ENCODE peak calls at places on chromosomes 6 and 20, in eight cellular contexts. One of them, this sample, is unnamed.

GRCh38 chr6:119284861-119285521 is 64.6 kb downstream of the MAN1A1 start:
- DNase-seq in psoas muscle: no peak
- DNase-seq in BE2C: peak; percentile 47
- DNase-seq in testis: no peak
- DNase-seq in right cardiac atrium: no peak
- DNase-seq in Panc1: no peak
- DNase-seq in fibroblast of lung: no peak
- DNase-seq in MM.1S: peak; percentile 23
- DNase-seq in this sample: no peak

GRCh38 chr6:21181866-21182265 is 411.7 kb upstream of the SOX4 start:
- DNase-seq in right cardiac atrium: no peak
- DNase-seq in fibroblast of lung: no peak
- DNase-seq in testis: no peak
- DNase-seq in psoas muscle: no peak
- DNase-seq in Panc1: no peak
- DNase-seq in BE2C: no peak
- DNase-seq in MM.1S: peak; percentile 9
- DNase-seq in this sample: no peak

GRCh38 chr20:14830466-14830865 is 493.1 kb upstream of the FLRT3 start:
- DNase-seq in psoas muscle: no peak
- DNase-seq in testis: no peak
- DNase-seq in fibroblast of lung: no peak
- DNase-seq in MM.1S: no peak
- DNase-seq in right cardiac atrium: no peak
- DNase-seq in BE2C: no peak
- DNase-seq in Panc1: no peak
- DNase-seq in this sample: no peak

GRCh38 chr20:32536861-32537656 is 48.1 kb downstream of the NOL4L start:
- DNase-seq in testis: peak; percentile 55
- DNase-seq in fibroblast of lung: no peak
- DNase-seq in psoas muscle: peak; percentile 68
- DNase-seq in MM.1S: peak; percentile 82
- DNase-seq in Panc1: no peak
- DNase-seq in right cardiac atrium: peak; percentile 74
- DNase-seq in BE2C: no peak
- DNase-seq in this sample: no peak

GRCh38 chr6:14278436-14278835 is 160.9 kb downstream of the CD83 start:
- DNase-seq in MM.1S: no peak
- DNase-seq in fibroblast of lung: no peak
- DNase-seq in Panc1: no peak
- DNase-seq in right cardiac atrium: no peak
- DNase-seq in testis: no peak
- DNase-seq in psoas muscle: no peak
- DNase-seq in BE2C: no peak
- DNase-seq in this sample: no peak

GRCh38 chr6:114785235-114786127 is 442.7 kb upstream of the HS3ST5 start:
- DNase-seq in BE2C: no peak
- DNase-seq in right cardiac atrium: no peak
- DNase-seq in fibroblast of lung: peak; percentile 66
- DNase-seq in testis: no peak
- DNase-seq in MM.1S: peak; percentile 8
- DNase-seq in psoas muscle: no peak
- DNase-seq in Panc1: no peak
- DNase-seq in this sample: peak; percentile 46

GRCh38 chr6:123965894-123966293 is 162.2 kb downstream of the NKAIN2 start:
- DNase-seq in psoas muscle: no peak
- DNase-seq in Panc1: no peak
- DNase-seq in MM.1S: no peak
- DNase-seq in fibroblast of lung: peak; percentile 4
- DNase-seq in BE2C: no peak
- DNase-seq in testis: no peak
- DNase-seq in right cardiac atrium: no peak
- DNase-seq in this sample: no peak

GRCh38 chr20:62548483-62548882 is 72.7 kb upstream of the GATA5 start:
- DNase-seq in testis: no peak
- DNase-seq in BE2C: no peak
- DNase-seq in fibroblast of lung: no peak
- DNase-seq in MM.1S: no peak
- DNase-seq in right cardiac atrium: no peak
- DNase-seq in psoas muscle: no peak
- DNase-seq in Panc1: no peak
- DNase-seq in this sample: no peak

GRCh38 chr6:14550817-14551216 is 433.2 kb downstream of the CD83 start:
- DNase-seq in BE2C: no peak
- DNase-seq in Panc1: no peak
- DNase-seq in right cardiac atrium: no peak
- DNase-seq in testis: peak; percentile 44
- DNase-seq in MM.1S: no peak
- DNase-seq in psoas muscle: peak; percentile 78
- DNase-seq in fibroblast of lung: no peak
- DNase-seq in this sample: no peak

GRCh38 chr6:51414361-51414760 is 595.7 kb downstream of the TFAP2B start:
- DNase-seq in fibroblast of lung: no peak
- DNase-seq in Panc1: no peak
- DNase-seq in right cardiac atrium: no peak
- DNase-seq in testis: no peak
- DNase-seq in BE2C: no peak
- DNase-seq in MM.1S: no peak
- DNase-seq in psoas muscle: no peak
- DNase-seq in this sample: no peak

GRCh38 chr20:62980970-62981369 is 25.8 kb downstream of the BHLHE23 start:
- DNase-seq in right cardiac atrium: no peak
- DNase-seq in BE2C: peak; percentile 58
- DNase-seq in psoas muscle: no peak
- DNase-seq in fibroblast of lung: no peak
- DNase-seq in testis: no peak
- DNase-seq in Panc1: no peak
- DNase-seq in MM.1S: no peak
- DNase-seq in this sample: no peak

GRCh38 chr6:4464638-4465037 is 311.6 kb upstream of the CDYL start:
- DNase-seq in testis: no peak
- DNase-seq in Panc1: no peak
- DNase-seq in MM.1S: no peak
- DNase-seq in right cardiac atrium: no peak
- DNase-seq in BE2C: no peak
- DNase-seq in psoas muscle: no peak
- DNase-seq in fibroblast of lung: no peak
- DNase-seq in this sample: no peak

GRCh38 chr20:57287007-57287810 is 20.8 kb upstream of the BMP7 start:
- DNase-seq in fibroblast of lung: peak; percentile 17
- DNase-seq in MM.1S: no peak
- DNase-seq in testis: no peak
- DNase-seq in right cardiac atrium: no peak
- DNase-seq in BE2C: no peak
- DNase-seq in psoas muscle: no peak
- DNase-seq in Panc1: no peak
- DNase-seq in this sample: no peak

GRCh38 chr20:57290178-57290484 is 23.7 kb upstream of the BMP7 start:
- DNase-seq in MM.1S: no peak
- DNase-seq in BE2C: no peak
- DNase-seq in fibroblast of lung: no peak
- DNase-seq in Panc1: no peak
- DNase-seq in psoas muscle: no peak
- DNase-seq in testis: no peak
- DNase-seq in right cardiac atrium: no peak
- DNase-seq in this sample: no peak

GRCh38 chr20:57287901-57288300 is 21.5 kb upstream of the BMP7 start:
- DNase-seq in testis: no peak
- DNase-seq in BE2C: no peak
- DNase-seq in Panc1: no peak
- DNase-seq in psoas muscle: no peak
- DNase-seq in MM.1S: no peak
- DNase-seq in right cardiac atrium: no peak
- DNase-seq in fibroblast of lung: no peak
- DNase-seq in this sample: no peak

GRCh38 chr20:57289401-57290177 is 23.1 kb upstream of the BMP7 start:
- DNase-seq in psoas muscle: no peak
- DNase-seq in fibroblast of lung: no peak
- DNase-seq in MM.1S: no peak
- DNase-seq in BE2C: no peak
- DNase-seq in right cardiac atrium: no peak
- DNase-seq in testis: no peak
- DNase-seq in Panc1: no peak
- DNase-seq in this sample: no peak

GRCh38 chr20:57288676-57289075 is 22.2 kb upstream of the BMP7 start:
- DNase-seq in Panc1: no peak
- DNase-seq in BE2C: no peak
- DNase-seq in psoas muscle: no peak
- DNase-seq in fibroblast of lung: no peak
- DNase-seq in MM.1S: no peak
- DNase-seq in right cardiac atrium: no peak
- DNase-seq in testis: peak; percentile 22
- DNase-seq in this sample: no peak
- H3K4me1 ChIP-seq in Panc1: no peaks in the 10 kb centered on the region
- H3K4me1 ChIP-seq in BE2C: no peaks in the 10 kb centered on the region
- H3K4me1 ChIP-seq in psoas muscle: no peaks in the 10 kb centered on the region
- H3K4me1 ChIP-seq in fibroblast of lung: no peaks in the 10 kb centered on the region
- H3K4me1 ChIP-seq in MM.1S: no peaks in the 10 kb centered on the region
- H3K4me1 ChIP-seq in right cardiac atrium: peaks cover 5% of the 10 kb centered on the region
- H3K4me1 ChIP-seq in testis: no peaks in the 10 kb centered on the region
- H3K4me1 ChIP-seq in this sample: peaks cover 8% of the 10 kb centered on the region

DNA sequence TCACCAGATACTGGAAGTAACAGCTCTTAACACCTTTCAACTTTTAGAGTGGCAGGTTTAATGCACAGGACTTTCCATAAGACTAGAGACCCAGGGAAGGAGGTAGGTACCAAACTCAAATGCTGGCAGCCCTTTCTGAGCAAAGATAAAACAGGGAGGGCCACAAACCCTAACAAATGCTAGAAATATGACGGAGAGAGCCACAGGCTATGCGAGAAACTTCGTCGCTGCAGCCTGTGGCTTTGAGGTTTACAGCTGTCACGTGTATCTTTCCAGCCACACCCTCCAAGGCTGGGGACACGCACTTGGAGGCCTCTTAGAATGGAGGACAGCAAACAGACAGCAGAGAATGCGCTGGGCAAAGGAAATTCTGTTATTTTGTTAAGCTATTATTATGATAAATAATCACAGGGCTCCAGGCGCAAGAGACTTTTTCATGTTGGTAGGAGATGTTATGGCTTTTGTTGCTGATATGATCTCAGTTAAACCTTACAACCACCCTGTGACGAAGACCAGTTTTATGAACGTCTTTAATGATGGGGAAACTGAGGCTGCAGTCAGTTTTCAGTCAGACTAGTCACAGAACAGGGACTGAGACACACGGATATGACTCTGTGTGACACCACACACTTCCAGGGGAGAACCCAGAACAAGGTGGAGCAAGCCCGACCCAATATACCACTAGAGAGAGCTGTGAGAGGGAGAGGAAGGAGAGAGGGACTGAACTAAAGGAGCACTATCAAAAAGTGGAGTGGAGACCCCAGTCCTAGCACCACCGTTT is 2.0 kb downstream of the TRAM2 start:
- DNase-seq in MM.1S: peak; percentile 89
- DNase-seq in Panc1: no peak
- DNase-seq in fibroblast of lung: peak; percentile 67
- DNase-seq in BE2C: no peak
- DNase-seq in testis: peak; percentile 81
- DNase-seq in psoas muscle: no peak
- DNase-seq in right cardiac atrium: no peak
- DNase-seq in this sample: no peak
- H3K4me1 ChIP-seq in MM.1S: peaks cover 35% of the 10 kb centered on the region
- H3K4me1 ChIP-seq in Panc1: peaks cover 52% of the 10 kb centered on the region
- H3K4me1 ChIP-seq in fibroblast of lung: peaks cover 28% of the 10 kb centered on the region
- H3K4me1 ChIP-seq in BE2C: peaks cover 26% of the 10 kb centered on the region
- H3K4me1 ChIP-seq in testis: peaks cover 48% of the 10 kb centered on the region
- H3K4me1 ChIP-seq in psoas muscle: peaks cover 24% of the 10 kb centered on the region
- H3K4me1 ChIP-seq in right cardiac atrium: peaks cover 23% of the 10 kb centered on the region
- H3K4me1 ChIP-seq in this sample: peaks cover 59% of the 10 kb centered on the region

DNA sequence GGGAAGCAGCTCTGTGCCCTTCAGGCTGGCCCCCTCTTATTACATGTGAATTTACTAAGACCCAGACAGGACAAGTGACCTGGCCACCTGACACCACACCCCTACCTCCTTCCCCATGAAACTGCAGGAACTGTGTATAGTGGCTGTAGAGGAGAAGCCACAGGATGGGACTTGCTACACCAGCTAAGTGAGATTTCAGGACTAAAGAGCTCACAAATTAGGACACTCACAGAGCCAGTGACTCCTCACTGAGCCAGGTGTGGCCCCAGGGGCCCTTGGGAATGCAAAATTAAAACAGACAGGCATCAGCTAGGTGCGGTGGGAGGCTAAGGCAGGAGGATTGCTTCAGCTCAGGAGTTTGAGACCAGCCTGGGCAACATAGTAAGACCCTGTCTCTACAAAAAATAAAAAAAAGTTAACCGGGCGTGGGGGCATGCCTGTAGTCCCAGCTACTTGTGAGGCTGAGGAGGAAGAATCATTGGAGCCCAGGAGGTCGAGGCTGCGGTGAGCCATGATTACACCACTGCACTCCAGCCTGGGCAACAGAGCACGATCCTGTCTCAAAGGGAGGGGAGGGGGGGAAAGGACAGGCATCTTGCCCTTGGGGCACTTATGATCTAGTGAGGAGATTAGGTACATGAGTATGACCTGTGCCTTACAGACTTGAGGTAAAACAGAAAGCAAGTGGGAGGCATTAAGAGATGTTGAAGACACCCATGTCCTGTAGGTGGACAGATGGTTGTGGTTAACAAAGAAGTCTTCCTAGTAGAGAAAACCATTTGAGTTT is 23.2 kb upstream of the SRF start:
- DNase-seq in right cardiac atrium: peak; percentile 1
- DNase-seq in fibroblast of lung: no peak
- DNase-seq in BE2C: no peak
- DNase-seq in MM.1S: no peak
- DNase-seq in Panc1: no peak
- DNase-seq in testis: no peak
- DNase-seq in psoas muscle: no peak
- DNase-seq in this sample: no peak
- H3K4me1 ChIP-seq in right cardiac atrium: no peaks in the 10 kb centered on the region
- H3K4me1 ChIP-seq in fibroblast of lung: peaks cover 2% of the 10 kb centered on the region
- H3K4me1 ChIP-seq in BE2C: peaks cover 9% of the 10 kb centered on the region
- H3K4me1 ChIP-seq in MM.1S: peaks cover 4% of the 10 kb centered on the region
- H3K4me1 ChIP-seq in Panc1: peaks cover 12% of the 10 kb centered on the region
- H3K4me1 ChIP-seq in testis: peaks cover 8% of the 10 kb centered on the region
- H3K4me1 ChIP-seq in psoas muscle: peaks cover 21% of the 10 kb centered on the region
- H3K4me1 ChIP-seq in this sample: peaks cover 15% of the 10 kb centered on the region

GRCh38 chr6:6169141-6169540 is 151.3 kb downstream of the F13A1 start:
- DNase-seq in MM.1S: no peak
- DNase-seq in testis: no peak
- DNase-seq in BE2C: no peak
- DNase-seq in right cardiac atrium: no peak
- DNase-seq in Panc1: no peak
- DNase-seq in fibroblast of lung: no peak
- DNase-seq in psoas muscle: no peak
- DNase-seq in this sample: no peak

GRCh38 chr6:6166064-6166463 is 154.4 kb downstream of the F13A1 start:
- DNase-seq in BE2C: no peak
- DNase-seq in testis: no peak
- DNase-seq in Panc1: no peak
- DNase-seq in psoas muscle: no peak
- DNase-seq in right cardiac atrium: no peak
- DNase-seq in MM.1S: no peak
- DNase-seq in fibroblast of lung: no peak
- DNase-seq in this sample: no peak

DNA sequence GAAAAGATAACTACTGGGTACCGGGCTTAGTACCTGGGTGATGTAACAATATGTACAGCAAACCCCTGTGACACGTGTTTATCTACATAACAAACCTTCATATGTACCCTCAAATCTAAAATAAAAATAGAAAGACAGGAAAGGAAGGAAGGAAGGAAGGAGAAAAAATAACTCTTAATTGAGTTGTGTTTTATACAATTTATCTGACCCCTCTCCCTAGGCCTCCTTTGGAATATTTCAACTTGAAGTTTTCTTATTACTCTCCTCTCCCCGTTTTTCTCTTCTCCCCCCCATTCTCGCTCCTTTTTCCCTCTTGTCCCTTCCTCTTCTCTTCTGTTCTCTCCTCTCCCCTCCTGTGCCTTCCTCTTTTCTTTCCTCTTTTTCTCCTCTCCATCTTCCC is 156.1 kb downstream of the F13A1 start:
- DNase-seq in testis: no peak
- DNase-seq in Panc1: no peak
- DNase-seq in MM.1S: no peak
- DNase-seq in fibroblast of lung: no peak
- DNase-seq in BE2C: no peak
- DNase-seq in right cardiac atrium: no peak
- DNase-seq in psoas muscle: no peak
- DNase-seq in this sample: no peak
- H3K4me1 ChIP-seq in testis: no peaks in the 10 kb centered on the region
- H3K4me1 ChIP-seq in Panc1: no peaks in the 10 kb centered on the region
- H3K4me1 ChIP-seq in MM.1S: no peaks in the 10 kb centered on the region
- H3K4me1 ChIP-seq in fibroblast of lung: no peaks in the 10 kb centered on the region
- H3K4me1 ChIP-seq in BE2C: no peaks in the 10 kb centered on the region
- H3K4me1 ChIP-seq in right cardiac atrium: no peaks in the 10 kb centered on the region
- H3K4me1 ChIP-seq in psoas muscle: no peaks in the 10 kb centered on the region
- H3K4me1 ChIP-seq in this sample: no peaks in the 10 kb centered on the region